ENCODE peak calls at places on chromosomes 12 and 14, in ten cellular contexts. One of them, this sample, is unnamed.

GRCh38 chr12:71509705-71510104 is 70.1 kb downstream of the LGR5 start:
- DNase-seq in fibroblast of the aortic adventitia: no peak
- DNase-seq in AG10803: no peak
- DNase-seq in Caco-2: no peak
- DNase-seq in AG04450: no peak
- DNase-seq in IMR-90: no peak
- DNase-seq in ovary: no peak
- DNase-seq in lower leg skin: no peak
- DNase-seq in endothelial cell: no peak
- DNase-seq in cardiac fibroblast: no peak
- DNase-seq in this sample: no peak

GRCh38 chr12:15532364-15532977 is 210.2 kb downstream of the PTPRO start:
- DNase-seq in fibroblast of the aortic adventitia: peak; percentile 84
- DNase-seq in AG10803: peak; percentile 75
- DNase-seq in Caco-2: peak; percentile 69
- DNase-seq in AG04450: peak; percentile 50
- DNase-seq in IMR-90: peak; percentile 77
- DNase-seq in ovary: peak; percentile 23
- DNase-seq in lower leg skin: no peak
- DNase-seq in endothelial cell: peak; percentile 45
- DNase-seq in cardiac fibroblast: peak; percentile 90
- DNase-seq in this sample: peak; percentile 70

GRCh38 chr14:44658389-44658696 is 151.3 kb upstream of the FSCB start:
- DNase-seq in fibroblast of the aortic adventitia: no peak
- DNase-seq in AG10803: no peak
- DNase-seq in Caco-2: no peak
- DNase-seq in AG04450: no peak
- DNase-seq in IMR-90: no peak
- DNase-seq in ovary: no peak
- DNase-seq in lower leg skin: no peak
- DNase-seq in endothelial cell: no peak
- DNase-seq in cardiac fibroblast: no peak
- DNase-seq in this sample: no peak

GRCh38 chr12:123064885-123065619 is 84.6 kb downstream of the ARL6IP4 start:
- DNase-seq in fibroblast of the aortic adventitia: no peak
- DNase-seq in AG10803: no peak
- DNase-seq in Caco-2: no peak
- DNase-seq in AG04450: no peak
- DNase-seq in IMR-90: no peak
- DNase-seq in ovary: no peak
- DNase-seq in lower leg skin: no peak
- DNase-seq in endothelial cell: no peak
- DNase-seq in cardiac fibroblast: no peak
- DNase-seq in this sample: no peak

GRCh38 chr14:104108570-104109060 is 23.1 kb downstream of the ASPG start:
- DNase-seq in fibroblast of the aortic adventitia: no peak
- DNase-seq in AG10803: no peak
- DNase-seq in Caco-2: no peak
- DNase-seq in AG04450: no peak
- DNase-seq in IMR-90: no peak
- DNase-seq in ovary: peak; percentile 15
- DNase-seq in lower leg skin: peak; percentile 85
- DNase-seq in endothelial cell: no peak
- DNase-seq in cardiac fibroblast: no peak
- DNase-seq in this sample: no peak

GRCh38 chr14:96741151-96741977 is 55.8 kb upstream of the VRK1 start:
- DNase-seq in fibroblast of the aortic adventitia: peak; percentile 38
- DNase-seq in AG10803: peak; percentile 29
- DNase-seq in Caco-2: peak; percentile 81
- DNase-seq in AG04450: no peak
- DNase-seq in IMR-90: peak; percentile 15
- DNase-seq in ovary: peak; percentile 20
- DNase-seq in lower leg skin: peak; percentile 89
- DNase-seq in endothelial cell: peak; percentile 86
- DNase-seq in cardiac fibroblast: peak; percentile 50
- DNase-seq in this sample: peak; percentile 37

GRCh38 chr14:101025131-101025530 is 121.6 kb upstream of the RTL1 start:
- DNase-seq in fibroblast of the aortic adventitia: no peak
- DNase-seq in AG10803: no peak
- DNase-seq in Caco-2: no peak
- DNase-seq in AG04450: no peak
- DNase-seq in IMR-90: no peak
- DNase-seq in ovary: no peak
- DNase-seq in lower leg skin: peak; percentile 65
- DNase-seq in endothelial cell: no peak
- DNase-seq in cardiac fibroblast: no peak
- DNase-seq in this sample: no peak

GRCh38 chr12:122866379-122866778 is 29.5 kb downstream of the VPS37B start:
- DNase-seq in fibroblast of the aortic adventitia: no peak
- DNase-seq in AG10803: no peak
- DNase-seq in Caco-2: no peak
- DNase-seq in AG04450: no peak
- DNase-seq in IMR-90: no peak
- DNase-seq in ovary: no peak
- DNase-seq in lower leg skin: peak; percentile 61
- DNase-seq in endothelial cell: no peak
- DNase-seq in cardiac fibroblast: no peak
- DNase-seq in this sample: no peak

GRCh38 chr12:86484473-86484872 is 228.3 kb upstream of the MGAT4C start:
- DNase-seq in fibroblast of the aortic adventitia: no peak
- DNase-seq in AG10803: no peak
- DNase-seq in Caco-2: no peak
- DNase-seq in AG04450: no peak
- DNase-seq in IMR-90: no peak
- DNase-seq in ovary: no peak
- DNase-seq in lower leg skin: no peak
- DNase-seq in endothelial cell: no peak
- DNase-seq in cardiac fibroblast: no peak
- DNase-seq in this sample: no peak

GRCh38 chr12:71455028-71455737 is 15.6 kb downstream of the LGR5 start:
- DNase-seq in fibroblast of the aortic adventitia: no peak
- DNase-seq in AG10803: no peak
- DNase-seq in Caco-2: no peak
- DNase-seq in AG04450: no peak
- DNase-seq in IMR-90: no peak
- DNase-seq in ovary: no peak
- DNase-seq in lower leg skin: no peak
- DNase-seq in endothelial cell: no peak
- DNase-seq in cardiac fibroblast: no peak
- DNase-seq in this sample: no peak

GRCh38 chr12:63151898-63152700 is 1.1 kb upstream of the AVPR1A start:
- DNase-seq in fibroblast of the aortic adventitia: peak; percentile 35
- DNase-seq in AG10803: peak; percentile 31
- DNase-seq in Caco-2: peak; percentile 35
- DNase-seq in AG04450: peak; percentile 3
- DNase-seq in IMR-90: peak; percentile 24
- DNase-seq in ovary: peak; percentile 13
- DNase-seq in lower leg skin: no peak
- DNase-seq in endothelial cell: peak; percentile 62
- DNase-seq in cardiac fibroblast: peak; percentile 58
- DNase-seq in this sample: peak; percentile 28

GRCh38 chr14:48690349-48690748 is 895.8 kb downstream of the RPS29 start:
- DNase-seq in fibroblast of the aortic adventitia: no peak
- DNase-seq in AG10803: no peak
- DNase-seq in Caco-2: no peak
- DNase-seq in AG04450: no peak
- DNase-seq in IMR-90: peak; percentile 10
- DNase-seq in ovary: no peak
- DNase-seq in lower leg skin: no peak
- DNase-seq in endothelial cell: no peak
- DNase-seq in cardiac fibroblast: no peak
- DNase-seq in this sample: no peak

GRCh38 chr14:22558221-22558913 is 30.7 kb downstream of the DAD1 start:
- DNase-seq in fibroblast of the aortic adventitia: no peak
- DNase-seq in AG10803: no peak
- DNase-seq in Caco-2: no peak
- DNase-seq in AG04450: no peak
- DNase-seq in IMR-90: no peak
- DNase-seq in ovary: no peak
- DNase-seq in lower leg skin: no peak
- DNase-seq in endothelial cell: peak; percentile 30
- DNase-seq in cardiac fibroblast: no peak
- DNase-seq in this sample: no peak
- TF ChIP-seq CTCF in fibroblast of the aortic adventitia: no peak
- TF ChIP-seq CTCF in AG10803: peak; percentile 12
- TF ChIP-seq CTCF in Caco-2: no peak
- TF ChIP-seq CTCF in AG04450: peak; percentile 18
- TF ChIP-seq CTCF in IMR-90: peak; percentile 8
- TF ChIP-seq CTCF in ovary: no peak
- TF ChIP-seq CTCF in lower leg skin: no peak
- TF ChIP-seq CTCF in endothelial cell: no peak
- TF ChIP-seq CTCF in cardiac fibroblast: peak; percentile 37
- TF ChIP-seq CTCF in this sample: no peak

GRCh38 chr14:75884198-75884611 is 97.6 kb downstream of the TGFB3 start:
- DNase-seq in fibroblast of the aortic adventitia: peak; percentile 90
- DNase-seq in AG10803: peak; percentile 92
- DNase-seq in Caco-2: peak; percentile 11
- DNase-seq in AG04450: peak; percentile 60
- DNase-seq in IMR-90: peak; percentile 86
- DNase-seq in ovary: no peak
- DNase-seq in lower leg skin: no peak
- DNase-seq in endothelial cell: peak; percentile 8
- DNase-seq in cardiac fibroblast: peak; percentile 86
- DNase-seq in this sample: peak; percentile 46
- TF ChIP-seq CTCF in fibroblast of the aortic adventitia: peak; percentile 33
- TF ChIP-seq CTCF in AG10803: peak; percentile 34
- TF ChIP-seq CTCF in Caco-2: peak; percentile 9
- TF ChIP-seq CTCF in AG04450: peak; percentile 40
- TF ChIP-seq CTCF in IMR-90: peak; percentile 30
- TF ChIP-seq CTCF in ovary: no peak
- TF ChIP-seq CTCF in lower leg skin: no peak
- TF ChIP-seq CTCF in endothelial cell: peak; percentile 56
- TF ChIP-seq CTCF in cardiac fibroblast: peak; percentile 44
- TF ChIP-seq CTCF in this sample: peak; percentile 32

DNA sequence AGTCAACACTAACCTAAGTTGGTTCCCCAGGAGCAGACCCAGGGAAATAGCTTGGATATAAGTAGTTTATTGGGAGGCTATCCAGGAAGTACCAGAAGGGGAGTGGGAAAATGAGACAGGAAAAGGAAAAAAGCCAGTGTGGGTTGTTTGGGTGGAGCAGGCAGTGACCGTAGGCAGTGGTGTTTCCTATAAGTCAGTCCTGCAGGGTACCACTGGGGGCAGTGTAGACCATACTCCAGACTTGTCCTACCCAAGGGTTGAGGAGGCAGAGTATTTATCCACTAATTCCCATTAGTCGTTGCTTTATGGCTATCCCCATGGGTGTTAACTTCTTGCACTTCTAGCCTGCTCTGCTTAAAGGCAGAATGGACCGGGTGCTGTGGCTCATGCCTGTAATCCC is 6.4 kb upstream of the CCDC60 start:
- DNase-seq in fibroblast of the aortic adventitia: no peak
- DNase-seq in AG10803: no peak
- DNase-seq in Caco-2: peak; percentile 48
- DNase-seq in AG04450: no peak
- DNase-seq in IMR-90: no peak
- DNase-seq in ovary: peak; percentile 16
- DNase-seq in lower leg skin: no peak
- DNase-seq in endothelial cell: peak; percentile 36
- DNase-seq in cardiac fibroblast: no peak
- DNase-seq in this sample: no peak
- TF ChIP-seq CTCF in fibroblast of the aortic adventitia: no peak
- TF ChIP-seq CTCF in AG10803: no peak
- TF ChIP-seq CTCF in Caco-2: peak; percentile 29
- TF ChIP-seq CTCF in AG04450: no peak
- TF ChIP-seq CTCF in IMR-90: no peak
- TF ChIP-seq CTCF in ovary: no peak
- TF ChIP-seq CTCF in lower leg skin: no peak
- TF ChIP-seq CTCF in endothelial cell: peak; percentile 54
- TF ChIP-seq CTCF in cardiac fibroblast: no peak
- TF ChIP-seq CTCF in this sample: no peak

GRCh38 chr12:10033783-10034381 is 3.4 kb downstream of the CLEC9A start:
- DNase-seq in fibroblast of the aortic adventitia: peak; percentile 9
- DNase-seq in AG10803: peak; percentile 25
- DNase-seq in Caco-2: no peak
- DNase-seq in AG04450: no peak
- DNase-seq in IMR-90: peak; percentile 18
- DNase-seq in ovary: no peak
- DNase-seq in lower leg skin: no peak
- DNase-seq in endothelial cell: no peak
- DNase-seq in cardiac fibroblast: peak; percentile 37
- DNase-seq in this sample: peak; percentile 16
- TF ChIP-seq CTCF in fibroblast of the aortic adventitia: no peak
- TF ChIP-seq CTCF in AG10803: peak; percentile 60
- TF ChIP-seq CTCF in Caco-2: peak; percentile 69
- TF ChIP-seq CTCF in AG04450: peak; percentile 55
- TF ChIP-seq CTCF in IMR-90: peak; percentile 72
- TF ChIP-seq CTCF in ovary: peak; percentile 55
- TF ChIP-seq CTCF in lower leg skin: no peak
- TF ChIP-seq CTCF in endothelial cell: peak; percentile 88
- TF ChIP-seq CTCF in cardiac fibroblast: peak; percentile 37
- TF ChIP-seq CTCF in this sample: peak; percentile 56

DNA sequence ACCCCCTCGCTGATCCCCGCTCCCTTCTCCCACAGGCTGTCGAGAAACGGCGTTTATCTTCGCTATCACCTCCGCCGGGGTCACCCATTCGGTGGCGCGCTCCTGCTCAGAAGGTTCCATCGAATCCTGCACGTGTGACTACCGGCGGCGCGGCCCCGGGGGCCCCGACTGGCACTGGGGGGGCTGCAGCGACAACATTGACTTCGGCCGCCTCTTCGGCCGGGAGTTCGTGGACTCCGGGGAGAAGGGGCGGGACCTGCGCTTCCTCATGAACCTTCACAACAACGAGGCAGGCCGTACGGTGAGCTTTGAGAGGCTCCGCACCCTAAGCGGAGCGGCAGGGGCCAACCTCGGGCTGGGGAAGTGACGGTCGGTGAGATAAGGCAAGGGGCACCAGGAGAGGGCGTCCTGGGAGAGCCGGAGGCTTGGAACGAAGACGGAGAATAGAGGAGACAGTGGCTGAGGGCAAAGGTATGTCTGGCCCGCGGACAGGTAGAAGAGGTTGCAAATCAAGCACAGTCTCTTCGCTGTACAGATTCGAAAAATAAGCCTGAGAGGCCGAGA is 2.3 kb downstream of the WNT1 start:
- DNase-seq in fibroblast of the aortic adventitia: no peak
- DNase-seq in AG10803: no peak
- DNase-seq in Caco-2: peak; percentile 84
- DNase-seq in AG04450: no peak
- DNase-seq in IMR-90: no peak
- DNase-seq in ovary: no peak
- DNase-seq in lower leg skin: no peak
- DNase-seq in endothelial cell: no peak
- DNase-seq in cardiac fibroblast: no peak
- DNase-seq in this sample: no peak
- TF ChIP-seq CTCF in fibroblast of the aortic adventitia: no peak
- TF ChIP-seq CTCF in AG10803: no peak
- TF ChIP-seq CTCF in Caco-2: peak; percentile 49
- TF ChIP-seq CTCF in AG04450: no peak
- TF ChIP-seq CTCF in IMR-90: no peak
- TF ChIP-seq CTCF in ovary: no peak
- TF ChIP-seq CTCF in lower leg skin: no peak
- TF ChIP-seq CTCF in endothelial cell: no peak
- TF ChIP-seq CTCF in cardiac fibroblast: no peak
- TF ChIP-seq CTCF in this sample: no peak